ENCODE peak calls at places on chromosome 9, in four cellular contexts. G is HFFc6, A is AG04450, S is transverse colon. E is an unnamed sample.

GRCh38 chr9:76732341-76732958 is 31.8 kb upstream of the PCA3 start:
- DNase-seq in G (no peak), S (no peak), A (no peak), E (no peak)

GRCh38 chr9:130143974-130144373 is 28.2 kb upstream of the NCS1 start:
- DNase-seq in S (peak; percentile 20), G (no peak), A (no peak), E (no peak)

GRCh38 chr9:95127249-95128176 is 190.0 kb downstream of the FANCC start:
- DNase-seq in A (peak; percentile 46), S (peak; percentile 87), G (peak; percentile 66), E (peak; percentile 92)

GRCh38 chr9:135812961-135813360 is 94.4 kb downstream of the CAMSAP1 start:
- DNase-seq in S (no peak), G (no peak), A (no peak), E (no peak)

GRCh38 chr9:134688231-134688630 is 46.6 kb downstream of the COL5A1 start:
- DNase-seq in A (no peak), S (no peak), G (no peak), E (no peak)

GRCh38 chr9:81389569-81389993 is 299.8 kb downstream of the TLE1 start:
- DNase-seq in S (peak; percentile 11), A (peak; percentile 92), G (peak; percentile 97), E (no peak)

GRCh38 chr9:7974335-7975005 is 174.9 kb upstream of the DMAC1 start:
- DNase-seq in G (no peak), S (no peak), A (no peak), E (no peak)

GRCh38 chr9:112750111-112750766 is at the start of gene SNX30:
- DNase-seq in G (peak; percentile 78), A (peak; percentile 57), S (peak; percentile 94), E (peak; percentile 92)

GRCh38 chr9:65420771-65421170 is 135.8 kb upstream of the FOXD4L5 start:
- DNase-seq in S (no peak), A (no peak), G (no peak), E (no peak)

GRCh38 chr9:105608685-105609598 is 51.0 kb downstream of the FKTN start:
- DNase-seq in G (peak; percentile 53), A (peak; percentile 11), S (no peak), E (no peak)

GRCh38 chr9:89593776-89594427 is 10.9 kb upstream of the GADD45G start:
- DNase-seq in G (peak; percentile 10), A (no peak), S (peak; percentile 69), E (peak; percentile 72)

GRCh38 chr9:75914002-75914401 is 23.5 kb downstream of the PCSK5 start:
- DNase-seq in G (no peak), S (no peak), A (no peak), E (no peak)

GRCh38 chr9:37996812-37997202 is 72.2 kb downstream of the SHB start:
- DNase-seq in A (no peak), S (no peak), G (no peak), E (no peak)

GRCh38 chr9:93663877-93664548 is 87.6 kb downstream of the PHF2 start:
- DNase-seq in A (no peak), S (no peak), G (no peak), E (no peak)

GRCh38 chr9:120924698-120925534 is 1.7 kb downstream of the TRAF1 start:
- DNase-seq in G (no peak), A (no peak), S (no peak), E (no peak)

GRCh38 chr9:6703898-6704639 is 53.7 kb upstream of the KDM4C start:
- DNase-seq in S (peak; percentile 91), A (peak; percentile 44), G (peak; percentile 54), E (peak; percentile 92)

GRCh38 chr9:27888661-27889295 is 315.5 kb upstream of the C9orf72 start:
- DNase-seq in A (no peak), G (no peak), S (peak; percentile 33), E (peak; percentile 25)
- TF ChIP-seq CTCF in A (peak; percentile 61), G (peak; percentile 55), S (peak; percentile 55), E (peak; percentile 11)

GRCh38 chr9:108934323-108934885 is at the start of gene ABITRAM:
- DNase-seq in A (peak; percentile 60), S (peak; percentile 76), G (peak; percentile 51), E (peak; percentile 75)

GRCh38 chr9:108928386-108928785 is 5.5 kb downstream of the ELP1 start:
- DNase-seq in S (no peak), G (no peak), A (no peak), E (no peak)

GRCh38 chr9:108933231-108933630 is 693 bp downstream of the ELP1 start:
- DNase-seq in G (peak; percentile 10), S (peak; percentile 9), A (no peak), E (no peak)

GRCh38 chr9:108937561-108938305 is 3.5 kb downstream of the ABITRAM start:
- DNase-seq in S (no peak), G (no peak), A (no peak), E (no peak)

DNA sequence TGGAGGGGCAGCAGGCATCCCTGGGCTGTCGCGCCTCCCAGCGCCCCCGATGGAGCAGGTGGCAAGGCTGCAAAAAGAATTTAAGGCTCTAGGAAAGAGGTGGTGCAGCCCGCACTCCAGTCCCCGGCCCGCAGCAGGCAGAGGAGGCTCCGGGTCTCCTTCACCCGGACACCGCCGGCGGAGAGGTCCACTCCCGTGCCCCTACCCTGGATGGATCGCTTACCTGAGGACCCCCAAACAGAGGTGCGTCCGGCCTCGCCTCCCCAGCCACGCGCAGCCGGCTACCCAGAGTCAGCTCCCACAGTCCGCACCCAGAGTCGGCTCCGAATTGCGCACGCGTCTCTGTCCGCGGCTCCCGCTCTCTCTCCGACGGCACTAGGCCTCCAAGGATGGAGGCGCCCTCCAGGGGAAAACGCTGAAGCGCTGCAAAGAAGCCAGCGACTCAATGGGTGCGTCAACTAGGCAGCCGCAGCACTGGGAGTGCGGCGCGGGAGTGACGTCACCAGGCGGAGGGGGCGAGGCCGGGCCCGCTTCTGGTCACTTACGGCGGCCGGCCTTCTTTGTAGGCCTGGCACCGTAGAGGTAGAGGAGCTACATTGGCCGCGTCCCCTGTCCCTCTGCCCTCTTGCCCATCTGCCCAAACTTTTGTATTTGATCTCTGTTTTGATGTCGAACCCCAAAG is at the start of gene ELP1:
- DNase-seq in S (peak; percentile 95), A (peak; percentile 86), G (peak; percentile 94), E (peak; percentile 92)
- TF ChIP-seq CTCF in S (peak; percentile 42), A (peak; percentile 44), G (peak; percentile 36), E (no peak)

GRCh38 chr9:128128836-128129590 is 1.5 kb upstream of the PTGES2 start:
- DNase-seq in G (no peak), A (no peak), S (no peak), E (no peak)

GRCh38 chr9:128127568-128127989 is at the start of gene PTGES2:
- DNase-seq in A (peak; percentile 32), G (peak; percentile 71), S (peak; percentile 85), E (peak; percentile 83)

GRCh38 chr9:128124873-128125574 is 2.5 kb downstream of the PTGES2 start:
- DNase-seq in S (peak; percentile 87), G (peak; percentile 23), A (peak; percentile 15), E (peak; percentile 82)

GRCh38 chr9:128125575-128126354 is 1.8 kb downstream of the PTGES2 start:
- DNase-seq in S (no peak), G (no peak), A (no peak), E (no peak)

GRCh38 chr9:128127990-128128835 is 684 bp upstream of the PTGES2 start:
- DNase-seq in A (peak; percentile 77), G (peak; percentile 78), S (peak; percentile 85), E (peak; percentile 82)
- TF ChIP-seq CTCF in A (no peak), G (no peak), S (no peak), E (no peak)

GRCh38 chr9:71778085-71778484 is 9.8 kb upstream of the CEMIP2 start:
- DNase-seq in G (no peak), S (no peak), A (no peak), E (no peak)

GRCh38 chr9:71781391-71781790 is 13.1 kb upstream of the CEMIP2 start:
- DNase-seq in A (no peak), S (no peak), G (no peak), E (no peak)

GRCh38 chr9:71783120-71783523 is 14.8 kb upstream of the CEMIP2 start:
- DNase-seq in G (no peak), A (no peak), S (peak; percentile 69), E (peak; percentile 46)

GRCh38 chr9:71780953-71781352 is 12.6 kb upstream of the CEMIP2 start:
- DNase-seq in G (no peak), S (no peak), A (no peak), E (no peak)
- TF ChIP-seq CTCF in G (no peak), S (no peak), A (no peak), E (no peak)

DNA sequence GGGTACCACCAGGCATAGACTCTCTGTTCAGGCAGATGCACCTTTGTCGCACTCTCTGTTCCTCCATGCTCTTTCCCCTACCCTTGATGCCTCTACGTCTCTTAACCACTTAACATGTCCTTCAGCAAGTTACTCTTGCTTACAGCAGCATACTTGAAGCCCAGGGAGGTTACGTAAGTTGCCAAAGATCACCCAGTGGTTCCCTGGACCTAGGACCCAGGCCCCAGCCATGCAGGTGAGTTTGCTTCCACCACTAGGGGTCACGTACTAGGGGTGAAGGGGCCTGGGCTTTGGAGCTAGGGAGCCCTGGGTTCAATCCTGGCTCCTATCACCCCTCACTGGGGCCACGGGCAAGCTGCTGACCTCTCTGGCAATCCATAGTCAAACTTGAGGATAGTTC is 8.9 kb downstream of the AKNA start:
- DNase-seq in S (no peak), G (no peak), A (no peak), E (no peak)
- TF ChIP-seq CTCF in S (no peak), G (no peak), A (no peak), E (no peak)

DNA sequence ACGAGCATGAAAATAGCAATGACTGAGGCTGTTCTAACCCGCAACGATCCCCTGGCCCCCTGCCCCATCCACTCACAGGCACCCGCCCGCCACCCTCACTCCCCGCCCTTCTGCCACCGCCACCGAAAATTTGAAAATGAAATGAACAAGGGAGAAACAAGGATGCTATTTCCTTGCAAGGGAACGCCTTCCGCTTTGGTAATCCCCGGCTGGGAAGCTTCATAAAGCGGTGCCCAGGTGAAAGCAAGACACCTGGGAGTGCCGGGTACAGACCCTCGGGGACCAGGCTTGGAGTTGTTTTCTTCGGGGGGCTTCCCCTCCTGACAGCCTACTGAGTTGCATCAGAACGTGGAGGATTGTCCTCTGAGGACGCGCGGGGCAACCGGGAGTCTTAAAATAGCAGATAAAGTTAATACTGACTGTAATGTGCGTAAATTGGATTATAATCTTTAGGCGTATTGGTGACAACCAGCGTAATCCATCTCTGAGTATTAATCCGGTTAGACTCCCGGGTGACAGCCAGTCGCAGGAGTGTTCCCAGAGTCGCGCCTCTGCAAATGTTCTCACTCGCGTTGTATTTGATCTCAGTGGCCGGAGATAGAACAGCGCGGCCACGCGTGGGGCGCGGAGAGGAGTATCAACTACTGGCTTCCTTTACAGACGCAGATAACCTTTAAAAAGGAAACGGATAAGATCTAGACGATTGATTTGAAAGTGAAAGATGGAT is 885 bp upstream of the MLLT3 start:
- DNase-seq in A (no peak), S (peak; percentile 61), G (no peak), E (peak; percentile 46)
- TF ChIP-seq CTCF in A (no peak), S (no peak), G (no peak), E (no peak)

GRCh38 chr9:4666042-4666699 is at the start of gene SPATA6L:
- DNase-seq in S (peak; percentile 76), A (no peak), G (peak; percentile 27), E (peak; percentile 75)
- TF ChIP-seq CTCF in S (no peak), A (no peak), G (peak; percentile 35), E (no peak)